ENCODE peak calls at places on chromosomes 2 and 18, in six cellular contexts. Y, O, U, T, F and W are unnamed samples.

GRCh38 chr18:50099725-50100414 is 95.1 kb downstream of the MYO5B start:
- DNase-seq in Y (no peak), O (no peak), U (no peak), T (no peak), F (no peak), W (no peak)

GRCh38 chr2:98822301-98823164 is 91.6 kb upstream of the MGAT4A start:
- DNase-seq in Y (peak; percentile 83), O (no peak), U (peak; percentile 49), T (no peak), F (no peak), W (peak; percentile 42)

GRCh38 chr2:163665817-163666216 is 70.0 kb downstream of the FIGN start:
- DNase-seq in Y (no peak), O (no peak), U (no peak), T (no peak), F (no peak), W (no peak)

GRCh38 chr2:232666051-232666805 is 30.9 kb upstream of the GIGYF2 start:
- DNase-seq in Y (no peak), O (no peak), U (no peak), T (no peak), F (no peak), W (no peak)

GRCh38 chr2:189524746-189525145 is 55.8 kb downstream of the SLC40A1 start:
- DNase-seq in Y (no peak), O (no peak), U (no peak), T (no peak), F (no peak), W (no peak)

GRCh38 chr2:213098612-213099011 is 52.8 kb downstream of the IKZF2 start:
- DNase-seq in Y (peak; percentile 16), O (no peak), U (no peak), T (no peak), F (no peak), W (no peak)

GRCh38 chr2:191701696-191702095 is 23.8 kb downstream of the NABP1 start:
- DNase-seq in Y (peak; percentile 18), O (no peak), U (no peak), T (no peak), F (no peak), W (no peak)

GRCh38 chr2:174436351-174436750 is 40.8 kb downstream of the SCRN3 start:
- DNase-seq in Y (no peak), O (no peak), U (no peak), T (no peak), F (no peak), W (no peak)

GRCh38 chr2:179592167-179592936 is 269.1 kb downstream of the ZNF385B start:
- DNase-seq in Y (no peak), O (no peak), U (no peak), T (no peak), F (no peak), W (no peak)

GRCh38 chr2:237615631-237616249 is 11.6 kb upstream of the LRRFIP1 start:
- DNase-seq in Y (no peak), O (no peak), U (no peak), T (no peak), F (no peak), W (no peak)

GRCh38 chr2:206198677-206199076 is 39.0 kb downstream of the EEF1B2 start:
- DNase-seq in Y (no peak), O (no peak), U (no peak), T (no peak), F (no peak), W (no peak)

GRCh38 chr18:12597775-12598174 is 60.1 kb downstream of the SPIRE1 start:
- DNase-seq in Y (no peak), O (no peak), U (no peak), T (no peak), F (no peak), W (no peak)

GRCh38 chr2:113217455-113218282 is 43.9 kb downstream of the PSD4 start:
- DNase-seq in Y (peak; percentile 33), O (no peak), U (no peak), T (no peak), F (no peak), W (no peak)

GRCh38 chr2:10444463-10444862 is 3.7 kb downstream of the ODC1 start:
- DNase-seq in Y (no peak), O (no peak), U (no peak), T (no peak), F (no peak), W (no peak)

GRCh38 chr2:14535156-14535555 is 97.4 kb upstream of the LRATD1 start:
- DNase-seq in Y (no peak), O (no peak), U (no peak), T (no peak), F (no peak), W (no peak)

GRCh38 chr2:15122915-15123314 is 438.2 kb downstream of the NBAS start:
- DNase-seq in Y (no peak), O (no peak), U (no peak), T (no peak), F (no peak), W (no peak)

GRCh38 chr2:240111253-240111652 is 24.9 kb downstream of the COPS9 start:
- DNase-seq in Y (no peak), O (no peak), U (no peak), T (no peak), F (no peak), W (no peak)

GRCh38 chr2:95310211-95310610 is 13.1 kb downstream of the KCNIP3 start:
- DNase-seq in Y (no peak), O (no peak), U (no peak), T (no peak), F (no peak), W (no peak)

GRCh38 chr2:95310651-95311050 is 13.5 kb downstream of the KCNIP3 start:
- DNase-seq in Y (no peak), O (no peak), U (no peak), T (no peak), F (no peak), W (no peak)

GRCh38 chr2:95307878-95308277 is 10.7 kb downstream of the KCNIP3 start:
- DNase-seq in Y (no peak), O (no peak), U (no peak), T (no peak), F (no peak), W (no peak)

GRCh38 chr2:95308426-95308990 is 11.4 kb downstream of the KCNIP3 start:
- DNase-seq in Y (no peak), O (no peak), U (no peak), T (no peak), F (no peak), W (no peak)

DNA sequence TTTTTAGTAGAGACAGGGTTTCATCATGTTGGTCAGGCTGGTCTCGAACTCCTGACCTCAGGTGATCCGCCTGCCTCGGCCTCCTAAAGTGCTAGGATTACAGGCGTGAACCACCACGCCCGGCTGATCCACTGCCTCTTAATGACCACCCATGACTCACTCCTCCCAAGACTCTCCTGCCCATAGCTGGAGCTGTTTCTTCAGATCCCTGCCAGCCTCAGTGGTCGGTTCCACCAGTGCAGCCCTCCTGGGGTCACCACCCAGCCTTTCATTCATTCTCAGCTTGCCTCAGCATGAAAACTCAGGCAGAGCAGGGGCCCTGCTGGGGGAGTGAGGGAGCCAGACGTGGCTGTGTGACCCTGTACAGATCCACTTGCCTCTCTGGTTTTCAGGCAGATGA is 12.5 kb downstream of the KCNIP3 start:
- DNase-seq in Y (no peak), O (no peak), U (no peak), T (no peak), F (no peak), W (no peak)
- H3K9me3 ChIP-seq in Y (no peaks in the 10 kb centered on the region), O (no peaks in the 10 kb centered on the region), U (no peaks in the 10 kb centered on the region), T (no peaks in the 10 kb centered on the region), F (no peaks in the 10 kb centered on the region), W (no peaks in the 10 kb centered on the region)

GRCh38 chr2:116088246-116088645 is 1645.8 kb downstream of the DPP10 start:
- DNase-seq in Y (peak; percentile 7), O (no peak), U (no peak), T (no peak), F (no peak), W (no peak)
- H3K9me3 ChIP-seq in Y (no peaks in the 10 kb centered on the region), O (no peaks in the 10 kb centered on the region), U (no peaks in the 10 kb centered on the region), T (no peaks in the 10 kb centered on the region), F (no peaks in the 10 kb centered on the region), W (no peaks in the 10 kb centered on the region)

GRCh38 chr2:157328133-157328532 is 2.5 kb upstream of the ERMN start:
- DNase-seq in Y (no peak), O (no peak), U (no peak), T (no peak), F (no peak), W (no peak)
- H3K9me3 ChIP-seq in Y (no peaks in the 10 kb centered on the region), O (no peaks in the 10 kb centered on the region), U (no peaks in the 10 kb centered on the region), T (no peaks in the 10 kb centered on the region), F (no peaks in the 10 kb centered on the region), W (no peaks in the 10 kb centered on the region)

GRCh38 chr2:160006466-160006865 is 55.9 kb downstream of the PLA2R1 start:
- DNase-seq in Y (no peak), O (no peak), U (no peak), T (no peak), F (no peak), W (no peak)

GRCh38 chr2:160005908-160006307 is 56.5 kb downstream of the PLA2R1 start:
- DNase-seq in Y (no peak), O (no peak), U (no peak), T (no peak), F (no peak), W (no peak)

GRCh38 chr2:160010361-160011145 is 51.9 kb downstream of the PLA2R1 start:
- DNase-seq in Y (no peak), O (no peak), U (no peak), T (peak; percentile 37), F (no peak), W (no peak)

GRCh38 chr2:160005476-160005875 is 56.9 kb downstream of the PLA2R1 start:
- DNase-seq in Y (no peak), O (no peak), U (no peak), T (no peak), F (no peak), W (no peak)

GRCh38 chr2:160007111-160007510 is 55.3 kb downstream of the PLA2R1 start:
- DNase-seq in Y (no peak), O (no peak), U (no peak), T (no peak), F (no peak), W (no peak)
- H3K9me3 ChIP-seq in Y (no peaks in the 10 kb centered on the region), O (no peaks in the 10 kb centered on the region), U (no peaks in the 10 kb centered on the region), T (no peaks in the 10 kb centered on the region), F (no peaks in the 10 kb centered on the region), W (no peaks in the 10 kb centered on the region)

DNA sequence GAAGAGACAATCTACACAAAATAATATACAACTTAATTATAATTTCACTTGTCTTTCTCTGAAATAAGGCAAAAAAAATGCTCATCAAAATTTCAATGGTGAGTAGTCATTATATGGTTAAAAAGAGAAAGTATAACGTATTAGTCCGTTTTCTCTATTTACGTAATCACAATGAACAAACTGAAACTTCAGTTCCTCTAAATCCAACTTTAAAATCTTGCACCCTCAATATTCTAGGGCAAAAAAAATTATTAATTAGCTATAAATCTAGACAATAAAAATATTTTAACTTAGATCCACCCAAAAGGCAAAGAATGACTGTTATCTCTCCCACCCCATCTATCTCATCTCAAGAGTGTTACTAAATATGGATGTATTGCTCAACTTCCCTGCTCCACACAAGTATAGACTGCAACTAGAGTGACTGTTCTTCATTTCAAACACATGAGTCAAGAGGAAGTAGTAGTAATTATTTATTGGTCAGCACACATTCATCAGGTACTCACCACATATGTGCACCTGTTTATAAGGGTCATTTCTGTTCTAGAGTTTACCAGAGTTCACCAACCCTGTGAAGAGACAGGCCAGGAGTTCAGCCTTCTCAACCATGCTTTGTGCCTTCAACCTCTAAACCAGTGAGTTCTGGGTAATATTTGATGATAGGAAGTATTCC is 36.4 kb downstream of the STK39 start:
- DNase-seq in Y (no peak), O (no peak), U (no peak), T (no peak), F (no peak), W (no peak)
- H3K9me3 ChIP-seq in Y (no peaks in the 10 kb centered on the region), O (no peaks in the 10 kb centered on the region), U (no peaks in the 10 kb centered on the region), T (no peaks in the 10 kb centered on the region), F (no peaks in the 10 kb centered on the region), W (no peaks in the 10 kb centered on the region)